ENCODE peak calls at places on chromosomes 11 and 22, in ten cellular contexts. N is uterus, Q is heart left ventricle, Z is ovary, A is stomach, P is spleen, C is tibial nerve, H is adrenal gland, K is body of pancreas, B is breast epithelium. I is an unnamed sample. For H3K27me3, the result is how much of the 10 kb centered on the place peaks cover.

GRCh38 chr11:61860054-61860903 is 31.1 kb downstream of the FADS3 start:
- DNase-seq in N (peak), Q (peak), Z (peak), A (peak), P (no peak), C (no peak), H (peak), K (peak), B (no peak), I (peak)

GRCh38 chr11:64035581-64035980 is at the start of gene FLRT1:
- DNase-seq in N (no peak), Q (no peak), Z (no peak), A (no peak), P (no peak), C (no peak), H (no peak), K (no peak), B (no peak), I (no peak)

GRCh38 chr11:40924915-40925314 is 534.5 kb downstream of the LRRC4C start:
- DNase-seq in N (no peak), Q (no peak), Z (no peak), A (no peak), P (no peak), C (no peak), H (no peak), K (no peak), B (no peak), I (no peak)

GRCh38 chr11:17864478-17864941 is 129.9 kb downstream of the KCNC1 start:
- DNase-seq in N (no peak), Q (no peak), Z (no peak), A (peak), P (no peak), C (no peak), H (no peak), K (peak), B (no peak), I (peak)

GRCh38 chr11:79413258-79413657 is 27.6 kb downstream of the TENM4 start:
- DNase-seq in N (peak), Q (peak), Z (peak), A (peak), P (no peak), C (peak), H (peak), K (peak), B (no peak), I (peak)

GRCh38 chr11:129143335-129143734 is 48.8 kb downstream of the ARHGAP32 start:
- DNase-seq in N (peak), Q (peak), Z (no peak), A (peak), P (no peak), C (peak), H (peak), K (peak), B (no peak), I (peak)

GRCh38 chr11:116166788-116167465 is 605.9 kb downstream of the BUD13 start:
- DNase-seq in N (no peak), Q (no peak), Z (no peak), A (no peak), P (no peak), C (no peak), H (peak), K (no peak), B (no peak), I (no peak)

GRCh38 chr11:128902515-128903066 is 11.4 kb downstream of the KCNJ5 start:
- DNase-seq in N (no peak), Q (no peak), Z (no peak), A (no peak), P (no peak), C (no peak), H (no peak), K (no peak), B (no peak), I (no peak)

GRCh38 chr11:96154802-96155520 is 188.0 kb downstream of the MAML2 start:
- DNase-seq in N (no peak), Q (no peak), Z (peak), A (no peak), P (no peak), C (no peak), H (no peak), K (no peak), B (no peak), I (no peak)

GRCh38 chr11:95451682-95452081 is 220.7 kb upstream of the SESN3 start:
- DNase-seq in N (no peak), Q (no peak), Z (no peak), A (no peak), P (no peak), C (no peak), H (no peak), K (no peak), B (no peak), I (no peak)

GRCh38 chr11:120027546-120028180 is 110.2 kb downstream of the TRIM29 start:
- DNase-seq in N (no peak), Q (no peak), Z (no peak), A (no peak), P (no peak), C (no peak), H (no peak), K (no peak), B (no peak), I (no peak)

GRCh38 chr11:12319734-12320387 is 57.5 kb upstream of the PARVA start:
- DNase-seq in N (no peak), Q (no peak), Z (no peak), A (no peak), P (no peak), C (no peak), H (no peak), K (no peak), B (no peak), I (no peak)

GRCh38 chr11:3087821-3088800 is 30.9 kb upstream of the CARS1 start:
- DNase-seq in N (no peak), Q (no peak), Z (no peak), A (no peak), P (no peak), C (no peak), H (no peak), K (no peak), B (peak), I (no peak)

GRCh38 chr11:67271548-67272284 is 5.4 kb downstream of the GRK2 start:
- DNase-seq in N (peak), Q (peak), Z (peak), A (no peak), P (peak), C (no peak), H (peak), K (no peak), B (peak), I (peak)

GRCh38 chr11:3905080-3905953 is 49.9 kb downstream of the STIM1 start:
- DNase-seq in N (no peak), Q (no peak), Z (no peak), A (peak), P (no peak), C (peak), H (peak), K (no peak), B (no peak), I (peak)

GRCh38 chr11:10305964-10306918 is 1.4 kb downstream of the ADM start:
- DNase-seq in N (peak), Q (peak), Z (peak), A (peak), P (peak), C (no peak), H (no peak), K (peak), B (no peak), I (peak)

GRCh38 chr11:43687120-43687791 is 6.7 kb downstream of the HSD17B12 start:
- DNase-seq in N (peak), Q (peak), Z (no peak), A (peak), P (no peak), C (peak), H (peak), K (no peak), B (no peak), I (no peak)

GRCh38 chr11:118884613-118885274 is 1.1 kb downstream of the CXCR5 start:
- DNase-seq in N (no peak), Q (no peak), Z (no peak), A (no peak), P (no peak), C (no peak), H (no peak), K (no peak), B (no peak), I (no peak)

GRCh38 chr11:76164861-76165751 is 41.2 kb downstream of the WNT11 start:
- DNase-seq in N (no peak), Q (peak), Z (no peak), A (no peak), P (no peak), C (no peak), H (no peak), K (no peak), B (no peak), I (no peak)

GRCh38 chr11:101867951-101868350 is 46.9 kb upstream of the CEP126 start:
- DNase-seq in N (no peak), Q (no peak), Z (no peak), A (no peak), P (no peak), C (no peak), H (no peak), K (no peak), B (no peak), I (no peak)

GRCh38 chr22:48270731-48271130 is 1508.3 kb downstream of the TBC1D22A start:
- DNase-seq in N (no peak), Q (no peak), Z (no peak), A (no peak), P (no peak), C (no peak), H (no peak), K (no peak), B (no peak), I (no peak)

GRCh38 chr11:69882270-69882608 is 63.0 kb upstream of the FGF3 start:
- DNase-seq in N (no peak), Q (no peak), Z (no peak), A (no peak), P (no peak), C (no peak), H (no peak), K (no peak), B (no peak), I (no peak)

GRCh38 chr11:60942970-60943565 is 8.9 kb downstream of the SLC15A3 start:
- DNase-seq in N (no peak), Q (no peak), Z (no peak), A (peak), P (no peak), C (no peak), H (no peak), K (peak), B (no peak), I (peak)

GRCh38 chr22:17479129-17479528 is 84.2 kb upstream of the SLC25A18 start:
- DNase-seq in N (no peak), Q (no peak), Z (no peak), A (no peak), P (no peak), C (no peak), H (no peak), K (no peak), B (no peak), I (no peak)

GRCh38 chr11:131498631-131499053 is 128.2 kb downstream of the NTM start:
- DNase-seq in N (no peak), Q (no peak), Z (no peak), A (no peak), P (no peak), C (no peak), H (no peak), K (no peak), B (no peak), I (no peak)

GRCh38 chr22:23399367-23400285 is 180.5 kb downstream of the IGLL1 start:
- DNase-seq in N (no peak), Q (peak), Z (peak), A (no peak), P (peak), C (no peak), H (no peak), K (no peak), B (peak), I (no peak)

GRCh38 chr11:22340803-22341581 is 2.8 kb downstream of the SLC17A6 start:
- DNase-seq in N (no peak), Q (peak), Z (no peak), A (no peak), P (no peak), C (no peak), H (no peak), K (no peak), B (no peak), I (no peak)

GRCh38 chr11:22337571-22338464 is at the start of gene SLC17A6:
- DNase-seq in N (no peak), Q (no peak), Z (no peak), A (no peak), P (no peak), C (no peak), H (no peak), K (no peak), B (no peak), I (no peak)

GRCh38 chr11:22341582-22341919 is 3.4 kb downstream of the SLC17A6 start:
- DNase-seq in N (no peak), Q (peak), Z (no peak), A (no peak), P (no peak), C (no peak), H (no peak), K (no peak), B (no peak), I (no peak)

GRCh38 chr11:22342599-22343138 is 4.5 kb downstream of the SLC17A6 start:
- DNase-seq in N (no peak), Q (no peak), Z (no peak), A (no peak), P (no peak), C (no peak), H (no peak), K (no peak), B (no peak), I (no peak)

GRCh38 chr11:22338465-22338810 is 257 bp downstream of the SLC17A6 start:
- DNase-seq in N (no peak), Q (no peak), Z (no peak), A (no peak), P (no peak), C (no peak), H (no peak), K (no peak), B (no peak), I (no peak)
- H3K27me3 ChIP-seq in N (half or more), Q (under half), Z (under half), A (half or more), P (half or more), C (under half), H (half or more), K (under half), B (half or more), I (half or more)

GRCh38 chr22:37195921-37196320 is 7.9 kb upstream of the C1QTNF6 start:
- DNase-seq in N (peak), Q (no peak), Z (peak), A (no peak), P (peak), C (no peak), H (peak), K (no peak), B (peak), I (no peak)
- H3K27ac ChIP-seq in N (peak), Q (peak), Z (peak), A (no peak), P (peak), C (peak), H (peak), K (no peak), B (peak), I (peak)

DNA sequence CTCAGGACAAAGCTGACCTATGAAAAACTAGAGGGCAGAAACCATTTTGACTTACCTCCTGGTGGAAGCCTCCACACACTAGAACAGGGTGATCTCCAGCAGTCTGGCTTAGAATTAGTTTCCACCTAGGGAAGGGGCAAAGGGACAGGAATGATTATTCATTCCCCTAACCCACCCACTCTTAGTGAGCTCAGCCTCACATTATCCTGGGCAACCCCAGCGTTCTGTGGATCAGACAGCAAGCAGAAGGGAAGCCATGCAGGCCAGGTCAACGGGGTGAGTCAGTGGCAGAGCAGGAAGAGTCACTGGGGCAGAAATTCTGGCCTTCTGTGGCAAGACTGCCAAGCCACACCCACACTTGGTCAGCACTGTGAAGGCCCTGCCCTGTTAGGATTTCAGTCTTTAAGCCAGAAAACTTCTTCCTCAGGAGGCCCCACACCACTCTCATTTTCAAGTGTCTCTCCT is 10.5 kb downstream of the NUMA1 start:
- DNase-seq in N (peak), Q (peak), Z (peak), A (peak), P (peak), C (peak), H (peak), K (peak), B (peak), I (peak)
- TF ChIP-seq POLR2A in N (peak), Q (peak), Z (no peak), A (no peak), P (no peak), C (peak), H (peak), K (peak), B (no peak), I (no peak)

DNA sequence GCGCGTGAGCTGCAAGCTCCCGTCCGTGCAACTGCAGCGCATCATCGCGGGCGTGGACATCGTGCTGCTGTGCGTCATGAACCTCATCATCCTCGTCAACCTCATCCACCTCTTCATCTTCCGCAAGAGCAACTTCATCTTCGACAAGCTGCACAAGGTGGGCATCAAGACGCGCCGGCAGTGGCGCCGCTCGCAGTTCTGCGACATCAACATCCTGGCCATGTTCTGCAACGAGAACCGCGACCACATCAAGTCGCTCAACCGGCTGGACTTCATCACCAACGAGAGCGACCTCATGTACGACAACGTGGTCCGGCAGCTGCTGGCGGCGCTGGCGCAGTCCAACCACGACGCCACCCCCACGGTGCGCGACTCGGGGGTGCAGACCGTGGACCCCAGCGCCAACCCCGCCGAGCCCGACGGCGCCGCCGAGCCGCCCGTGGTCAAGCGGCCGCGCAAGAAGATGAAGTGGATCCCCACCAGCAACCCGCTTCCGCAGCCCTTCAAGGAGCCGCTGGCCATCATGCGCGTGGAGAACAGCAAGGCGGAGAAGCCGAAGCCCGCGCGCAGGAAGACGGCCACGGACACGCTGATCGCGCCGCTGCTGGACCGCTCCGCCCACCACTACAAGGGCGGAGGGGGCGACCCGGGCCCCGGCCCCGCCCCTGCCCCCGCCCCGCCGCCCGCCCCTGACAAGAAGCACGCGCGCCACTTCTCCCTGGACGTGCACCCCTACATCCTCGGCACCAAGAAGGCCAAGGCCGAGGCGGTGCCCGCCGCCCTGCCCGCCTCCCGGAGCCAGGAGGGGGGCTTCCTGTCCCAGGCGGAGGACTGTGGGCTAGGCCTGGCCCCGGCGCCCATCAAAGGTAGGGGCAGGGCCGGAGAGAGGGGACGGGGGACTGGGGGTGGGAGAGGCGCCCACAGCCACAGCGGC is 7.3 kb downstream of the PANX2 start:
- DNase-seq in N (no peak), Q (no peak), Z (peak), A (no peak), P (peak), C (no peak), H (no peak), K (no peak), B (no peak), I (no peak)
- H3K27me3 ChIP-seq in N (under half), Q (under half), Z (under half), A (under half), P (under half), C (under half), H (under half), K (under half), B (under half), I (under half)

GRCh38 chr22:19603767-19604166 is 79.6 kb upstream of the CLDN5 start:
- DNase-seq in N (no peak), Q (no peak), Z (no peak), A (no peak), P (no peak), C (no peak), H (no peak), K (no peak), B (no peak), I (no peak)

GRCh38 chr22:19604711-19605268 is 80.6 kb upstream of the CLDN5 start:
- DNase-seq in N (no peak), Q (no peak), Z (no peak), A (no peak), P (no peak), C (no peak), H (no peak), K (no peak), B (no peak), I (no peak)

GRCh38 chr22:19606332-19607197 is 82.4 kb upstream of the CLDN5 start:
- DNase-seq in N (no peak), Q (no peak), Z (no peak), A (no peak), P (no peak), C (no peak), H (no peak), K (no peak), B (no peak), I (no peak)

GRCh38 chr22:19607198-19608113 is 83.2 kb upstream of the CLDN5 start:
- DNase-seq in N (peak), Q (no peak), Z (no peak), A (peak), P (no peak), C (no peak), H (no peak), K (peak), B (peak), I (peak)

DNA sequence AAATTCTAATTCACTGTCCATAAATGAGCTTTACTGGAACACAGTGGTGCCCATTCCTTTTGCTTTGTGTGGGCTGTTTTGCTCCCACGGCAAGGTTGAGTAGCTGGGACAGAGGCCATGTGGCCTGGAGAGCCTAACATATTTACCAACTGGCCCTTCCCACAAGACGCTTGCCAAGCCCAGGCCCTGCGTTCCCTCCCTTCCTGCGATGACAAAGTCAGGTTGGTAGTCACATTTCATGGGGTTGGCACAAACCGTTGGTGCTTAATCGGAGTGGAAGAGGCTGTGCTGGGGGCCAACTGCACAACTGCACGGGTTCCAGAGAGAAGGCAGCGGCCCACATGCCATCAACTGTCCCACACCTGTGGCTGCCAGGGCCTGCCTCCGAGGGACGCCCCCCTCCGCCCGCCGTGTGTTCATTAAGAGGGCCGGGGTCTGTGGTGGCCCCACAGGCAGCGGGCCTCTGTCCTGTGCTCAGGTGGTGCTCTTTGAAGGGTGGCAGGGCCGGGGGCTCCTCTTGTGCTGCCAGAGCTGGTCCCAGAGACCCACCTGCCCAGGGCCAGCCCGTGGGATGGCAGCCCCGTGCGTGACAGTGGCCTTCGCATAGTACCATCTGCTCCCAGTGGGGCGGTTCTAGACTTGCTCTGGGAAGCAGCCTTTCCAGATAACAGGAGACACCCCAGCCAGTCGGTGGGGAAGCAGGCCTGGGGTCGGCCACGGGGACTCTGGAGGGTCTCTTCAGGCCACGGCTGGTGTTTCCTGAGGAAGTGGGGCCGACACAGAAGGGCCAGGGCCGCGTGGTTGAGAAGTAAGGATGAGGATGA is 81.5 kb upstream of the CLDN5 start:
- DNase-seq in N (peak), Q (no peak), Z (no peak), A (no peak), P (no peak), C (no peak), H (no peak), K (no peak), B (no peak), I (no peak)
- H3K27ac ChIP-seq in N (peak), Q (no peak), Z (no peak), A (no peak), P (no peak), C (no peak), H (no peak), K (no peak), B (peak), I (no peak)

GRCh38 chr22:30584441-30584840 is 7.3 kb downstream of the PES1 start:
- DNase-seq in N (no peak), Q (no peak), Z (no peak), A (no peak), P (no peak), C (no peak), H (no peak), K (no peak), B (no peak), I (no peak)
- TF ChIP-seq POLR2A in N (no peak), Q (no peak), Z (no peak), A (no peak), P (no peak), C (no peak), H (no peak), K (no peak), B (no peak), I (no peak)

GRCh38 chr22:22070371-22070824 is 87.8 kb upstream of the TOP3B start:
- DNase-seq in N (no peak), Q (no peak), Z (no peak), A (no peak), P (peak), C (no peak), H (no peak), K (no peak), B (no peak), I (no peak)
- H3K27me3 ChIP-seq in N (under half), Q (under half), Z (under half), A (under half), P (under half), C (under half), H (under half), K (under half), B (under half), I (under half)